ENCODE peak calls at places on chromosomes 13 and 19, in five cellular contexts. One of them, this sample, is unnamed.

GRCh38 chr19:36972594-36972993 is 56.5 kb downstream of the ZNF568 start:
- DNase-seq in HFF-Myc: no peak
- DNase-seq in GM10248: no peak
- DNase-seq in psoas muscle: no peak
- DNase-seq in fibroblast of lung: no peak
- DNase-seq in this sample: no peak

GRCh38 chr19:15381429-15381828 is 1.8 kb upstream of the AKAP8 start:
- DNase-seq in psoas muscle: no peak
- DNase-seq in GM10248: no peak
- DNase-seq in fibroblast of lung: no peak
- DNase-seq in HFF-Myc: no peak
- DNase-seq in this sample: no peak

GRCh38 chr13:26697069-26697955 is 63.3 kb downstream of the GPR12 start:
- DNase-seq in HFF-Myc: no peak
- DNase-seq in fibroblast of lung: no peak
- DNase-seq in psoas muscle: no peak
- DNase-seq in GM10248: no peak
- DNase-seq in this sample: no peak

GRCh38 chr19:41533691-41534090 is 42.3 kb upstream of the CEACAM21 start:
- DNase-seq in fibroblast of lung: no peak
- DNase-seq in psoas muscle: no peak
- DNase-seq in HFF-Myc: no peak
- DNase-seq in GM10248: no peak
- DNase-seq in this sample: no peak

GRCh38 chr19:53906211-53907192 is 2.6 kb upstream of the CACNG7 start:
- DNase-seq in HFF-Myc: no peak
- DNase-seq in GM10248: peak
- DNase-seq in psoas muscle: peak
- DNase-seq in fibroblast of lung: no peak
- DNase-seq in this sample: no peak

GRCh38 chr13:75485286-75486062 is 3.5 kb upstream of the TBC1D4 start:
- DNase-seq in psoas muscle: no peak
- DNase-seq in HFF-Myc: no peak
- DNase-seq in fibroblast of lung: peak
- DNase-seq in GM10248: no peak
- DNase-seq in this sample: no peak

GRCh38 chr19:21587117-21587461 is 81.7 kb downstream of the ZNF429 start:
- DNase-seq in psoas muscle: no peak
- DNase-seq in HFF-Myc: no peak
- DNase-seq in fibroblast of lung: no peak
- DNase-seq in GM10248: no peak
- DNase-seq in this sample: no peak

GRCh38 chr19:46147166-46147740 is 785 bp upstream of the IGFL2 start:
- DNase-seq in fibroblast of lung: no peak
- DNase-seq in HFF-Myc: no peak
- DNase-seq in psoas muscle: no peak
- DNase-seq in GM10248: no peak
- DNase-seq in this sample: no peak

GRCh38 chr13:77733674-77734073 is 36.2 kb downstream of the SLAIN1 start:
- DNase-seq in GM10248: no peak
- DNase-seq in HFF-Myc: no peak
- DNase-seq in fibroblast of lung: no peak
- DNase-seq in psoas muscle: no peak
- DNase-seq in this sample: no peak

GRCh38 chr13:91664036-91664435 is 265.6 kb downstream of the GPC5 start:
- DNase-seq in psoas muscle: no peak
- DNase-seq in HFF-Myc: no peak
- DNase-seq in GM10248: no peak
- DNase-seq in fibroblast of lung: peak
- DNase-seq in this sample: no peak

GRCh38 chr19:13090511-13091231 is 12.0 kb downstream of the LYL1 start:
- DNase-seq in fibroblast of lung: no peak
- DNase-seq in GM10248: no peak
- DNase-seq in HFF-Myc: no peak
- DNase-seq in psoas muscle: no peak
- DNase-seq in this sample: no peak

GRCh38 chr13:72932250-72932649 is 126.6 kb upstream of the KLF5 start:
- DNase-seq in fibroblast of lung: no peak
- DNase-seq in HFF-Myc: no peak
- DNase-seq in GM10248: no peak
- DNase-seq in psoas muscle: no peak
- DNase-seq in this sample: no peak

GRCh38 chr19:46448601-46449000 is 19.9 kb upstream of the PNMA8C start:
- DNase-seq in GM10248: no peak
- DNase-seq in fibroblast of lung: no peak
- DNase-seq in psoas muscle: no peak
- DNase-seq in HFF-Myc: no peak
- DNase-seq in this sample: no peak

GRCh38 chr19:13902993-13903555 is 2.8 kb downstream of the BRME1 start:
- DNase-seq in fibroblast of lung: no peak
- DNase-seq in GM10248: no peak
- DNase-seq in psoas muscle: no peak
- DNase-seq in HFF-Myc: no peak
- DNase-seq in this sample: peak

GRCh38 chr19:43774103-43774939 is 6.5 kb downstream of the KCNN4 start:
- DNase-seq in psoas muscle: peak
- DNase-seq in HFF-Myc: no peak
- DNase-seq in GM10248: no peak
- DNase-seq in fibroblast of lung: peak
- DNase-seq in this sample: no peak
- TF ChIP-seq CTCF in psoas muscle: peak
- TF ChIP-seq CTCF in HFF-Myc: peak
- TF ChIP-seq CTCF in GM10248: no peak
- TF ChIP-seq CTCF in fibroblast of lung: peak
- TF ChIP-seq CTCF in this sample: no peak

DNA sequence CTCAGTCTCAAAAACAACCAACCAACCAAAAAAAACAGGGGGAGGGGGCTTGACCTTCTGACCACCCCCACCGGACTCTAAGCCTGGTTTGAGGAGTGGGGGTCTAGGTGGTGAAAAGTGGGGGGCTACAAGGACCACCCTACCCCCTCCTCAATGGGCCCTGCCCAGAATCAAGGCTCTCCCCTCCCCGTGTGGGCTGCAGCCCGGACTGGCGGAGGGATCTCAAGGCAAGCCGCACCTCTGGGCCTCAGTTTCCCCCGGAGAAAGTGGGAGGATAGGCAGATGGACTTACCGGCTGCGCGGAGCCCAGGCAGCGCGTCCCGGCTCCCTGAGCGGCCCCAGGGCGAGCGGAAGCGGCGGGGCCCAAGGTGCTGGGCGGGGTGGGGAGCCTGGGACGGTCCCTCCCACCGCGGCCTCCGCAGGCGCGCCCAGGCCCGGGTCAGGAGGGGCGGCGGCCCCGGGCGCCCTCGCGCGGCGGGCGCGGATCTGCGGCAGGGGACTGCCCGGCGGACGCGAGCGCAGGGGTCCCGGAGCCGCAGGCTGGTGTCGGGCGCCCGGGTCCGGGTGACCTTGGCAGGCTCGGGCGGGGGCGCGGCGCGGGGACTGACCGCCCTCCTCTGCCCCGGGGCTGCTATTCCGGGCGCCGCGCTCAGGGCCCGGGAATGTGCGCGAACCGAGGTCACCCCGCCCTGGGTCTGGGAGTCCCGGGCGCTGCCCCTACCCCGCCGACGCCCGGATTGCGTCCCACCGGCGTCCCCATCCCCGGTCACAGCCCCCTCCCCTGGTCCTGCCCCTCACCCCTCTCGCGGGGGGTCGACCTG is at the start of gene ADAMTSL5:
- DNase-seq in fibroblast of lung: peak
- DNase-seq in HFF-Myc: no peak
- DNase-seq in psoas muscle: peak
- DNase-seq in GM10248: peak
- DNase-seq in this sample: peak
- TF ChIP-seq CTCF in fibroblast of lung: no peak
- TF ChIP-seq CTCF in HFF-Myc: no peak
- TF ChIP-seq CTCF in psoas muscle: no peak
- TF ChIP-seq CTCF in GM10248: peak
- TF ChIP-seq CTCF in this sample: no peak

GRCh38 chr13:39415003-39415402 is 188.0 kb downstream of the LHFPL6 start:
- DNase-seq in psoas muscle: no peak
- DNase-seq in GM10248: no peak
- DNase-seq in HFF-Myc: no peak
- DNase-seq in fibroblast of lung: peak
- DNase-seq in this sample: no peak

GRCh38 chr13:39417131-39417530 is 185.9 kb downstream of the LHFPL6 start:
- DNase-seq in fibroblast of lung: no peak
- DNase-seq in HFF-Myc: no peak
- DNase-seq in psoas muscle: no peak
- DNase-seq in GM10248: no peak
- DNase-seq in this sample: no peak

GRCh38 chr13:39414339-39414738 is 188.7 kb downstream of the LHFPL6 start:
- DNase-seq in GM10248: peak
- DNase-seq in psoas muscle: no peak
- DNase-seq in fibroblast of lung: no peak
- DNase-seq in HFF-Myc: no peak
- DNase-seq in this sample: peak

GRCh38 chr13:39417643-39418042 is 185.3 kb downstream of the LHFPL6 start:
- DNase-seq in HFF-Myc: peak
- DNase-seq in psoas muscle: no peak
- DNase-seq in GM10248: no peak
- DNase-seq in fibroblast of lung: peak
- DNase-seq in this sample: no peak

GRCh38 chr13:39415403-39415802 is 187.6 kb downstream of the LHFPL6 start:
- DNase-seq in HFF-Myc: peak
- DNase-seq in GM10248: no peak
- DNase-seq in fibroblast of lung: peak
- DNase-seq in psoas muscle: peak
- DNase-seq in this sample: peak
- TF ChIP-seq CTCF in HFF-Myc: peak
- TF ChIP-seq CTCF in GM10248: peak
- TF ChIP-seq CTCF in fibroblast of lung: peak
- TF ChIP-seq CTCF in psoas muscle: peak
- TF ChIP-seq CTCF in this sample: peak

GRCh38 chr19:51078104-51078503 is 4.6 kb downstream of the KLK14 start:
- DNase-seq in HFF-Myc: no peak
- DNase-seq in GM10248: no peak
- DNase-seq in fibroblast of lung: no peak
- DNase-seq in psoas muscle: no peak
- DNase-seq in this sample: no peak
- TF ChIP-seq CTCF in HFF-Myc: no peak
- TF ChIP-seq CTCF in GM10248: no peak
- TF ChIP-seq CTCF in fibroblast of lung: no peak
- TF ChIP-seq CTCF in psoas muscle: no peak
- TF ChIP-seq CTCF in this sample: no peak

GRCh38 chr19:31100945-31101344 is 248.3 kb downstream of the TSHZ3 start:
- DNase-seq in GM10248: no peak
- DNase-seq in psoas muscle: no peak
- DNase-seq in HFF-Myc: no peak
- DNase-seq in fibroblast of lung: no peak
- DNase-seq in this sample: no peak
- TF ChIP-seq CTCF in GM10248: no peak
- TF ChIP-seq CTCF in psoas muscle: no peak
- TF ChIP-seq CTCF in HFF-Myc: no peak
- TF ChIP-seq CTCF in fibroblast of lung: peak
- TF ChIP-seq CTCF in this sample: no peak

GRCh38 chr19:50702870-50703829 is 16.5 kb downstream of the SHANK1 start:
- DNase-seq in GM10248: no peak
- DNase-seq in HFF-Myc: no peak
- DNase-seq in fibroblast of lung: no peak
- DNase-seq in psoas muscle: no peak
- DNase-seq in this sample: no peak

GRCh38 chr19:50706387-50706786 is 13.2 kb downstream of the SHANK1 start:
- DNase-seq in psoas muscle: no peak
- DNase-seq in HFF-Myc: no peak
- DNase-seq in GM10248: no peak
- DNase-seq in fibroblast of lung: no peak
- DNase-seq in this sample: no peak

GRCh38 chr19:50708179-50708879 is 11.3 kb downstream of the SHANK1 start:
- DNase-seq in GM10248: no peak
- DNase-seq in psoas muscle: no peak
- DNase-seq in fibroblast of lung: no peak
- DNase-seq in HFF-Myc: no peak
- DNase-seq in this sample: no peak

GRCh38 chr19:50703915-50704548 is 15.6 kb downstream of the SHANK1 start:
- DNase-seq in GM10248: no peak
- DNase-seq in psoas muscle: no peak
- DNase-seq in fibroblast of lung: no peak
- DNase-seq in HFF-Myc: no peak
- DNase-seq in this sample: no peak

GRCh38 chr19:50705422-50706019 is 14.1 kb downstream of the SHANK1 start:
- DNase-seq in fibroblast of lung: peak
- DNase-seq in GM10248: peak
- DNase-seq in HFF-Myc: peak
- DNase-seq in psoas muscle: no peak
- DNase-seq in this sample: peak
- TF ChIP-seq CTCF in fibroblast of lung: peak
- TF ChIP-seq CTCF in GM10248: peak
- TF ChIP-seq CTCF in HFF-Myc: peak
- TF ChIP-seq CTCF in psoas muscle: peak
- TF ChIP-seq CTCF in this sample: peak

DNA sequence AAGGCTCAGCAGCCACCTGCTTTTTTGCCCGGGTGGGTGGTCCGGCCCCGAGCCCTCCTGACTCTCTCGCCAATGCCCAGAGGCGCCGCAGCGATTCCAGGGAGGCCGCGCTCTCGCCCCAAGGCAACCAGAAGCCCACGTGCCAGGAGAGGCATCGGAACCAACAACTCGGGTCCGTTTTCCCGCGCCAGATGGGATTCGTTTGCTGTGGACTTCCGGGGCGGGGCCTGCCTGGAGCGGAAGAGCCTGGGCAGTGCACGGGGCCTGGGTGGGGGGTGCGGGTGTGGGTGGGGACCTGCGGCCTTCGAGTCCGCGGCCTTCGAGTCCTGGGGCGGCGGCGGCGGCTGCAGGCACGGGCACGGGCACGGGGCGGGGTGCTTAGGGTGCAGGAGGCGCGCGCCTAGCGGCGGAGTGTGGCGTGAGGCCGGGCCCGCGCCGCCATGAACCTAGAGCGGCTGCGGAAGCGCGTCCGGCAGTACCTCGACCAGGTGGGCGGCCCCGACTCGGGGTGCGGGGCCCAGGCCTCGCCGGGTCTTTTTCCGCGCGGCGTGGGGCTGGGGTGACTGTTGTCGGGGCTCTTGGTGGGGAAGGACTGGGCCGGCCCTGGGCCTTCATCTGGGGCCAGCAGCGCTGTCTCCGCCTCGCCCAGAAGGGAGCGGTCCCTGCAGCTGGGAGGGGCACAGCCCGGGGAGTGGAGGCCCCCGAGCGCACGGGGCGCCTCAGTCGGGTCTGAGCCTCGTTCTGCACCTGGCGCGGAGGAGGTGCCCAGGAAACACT is at the start of gene CDC16:
- DNase-seq in fibroblast of lung: peak
- DNase-seq in HFF-Myc: peak
- DNase-seq in GM10248: peak
- DNase-seq in psoas muscle: peak
- DNase-seq in this sample: peak
- TF ChIP-seq CTCF in fibroblast of lung: no peak
- TF ChIP-seq CTCF in HFF-Myc: no peak
- TF ChIP-seq CTCF in GM10248: no peak
- TF ChIP-seq CTCF in psoas muscle: peak
- TF ChIP-seq CTCF in this sample: peak